ENCODE peak calls at places on chromosomes 12 and 14, in six cellular contexts. One of them, this sample, is unnamed.

GRCh38 chr12:112419269-112420133 is 754 bp downstream of the PTPN11 start:
- DNase-seq in H9: peak
- DNase-seq in IMR-90: peak
- DNase-seq in mesenchymal stem cell: peak
- DNase-seq in trophoblast cell: peak
- DNase-seq in H1: no peak
- DNase-seq in this sample: peak

GRCh38 chr12:54977155-54977554 is 7.4 kb downstream of the TESPA1 start:
- DNase-seq in IMR-90: peak
- DNase-seq in H9: no peak
- DNase-seq in H1: no peak
- DNase-seq in trophoblast cell: peak
- DNase-seq in mesenchymal stem cell: peak
- DNase-seq in this sample: no peak

GRCh38 chr14:92481811-92482559 is 31.6 kb upstream of the RIN3 start:
- DNase-seq in H9: peak
- DNase-seq in H1: no peak
- DNase-seq in mesenchymal stem cell: no peak
- DNase-seq in trophoblast cell: no peak
- DNase-seq in IMR-90: no peak
- DNase-seq in this sample: no peak

GRCh38 chr12:6450091-6450868 is 1.6 kb upstream of the TAPBPL start:
- DNase-seq in H9: no peak
- DNase-seq in mesenchymal stem cell: no peak
- DNase-seq in trophoblast cell: no peak
- DNase-seq in H1: no peak
- DNase-seq in IMR-90: no peak
- DNase-seq in this sample: no peak

GRCh38 chr12:14710632-14711324 is 14.4 kb upstream of the GUCY2C start:
- DNase-seq in IMR-90: no peak
- DNase-seq in H9: no peak
- DNase-seq in H1: no peak
- DNase-seq in trophoblast cell: no peak
- DNase-seq in mesenchymal stem cell: peak
- DNase-seq in this sample: no peak

GRCh38 chr14:89325299-89325883 is 91.6 kb downstream of the FOXN3 start:
- DNase-seq in mesenchymal stem cell: no peak
- DNase-seq in trophoblast cell: no peak
- DNase-seq in H1: no peak
- DNase-seq in H9: no peak
- DNase-seq in IMR-90: no peak
- DNase-seq in this sample: no peak

GRCh38 chr14:93964820-93965286 is 11.5 kb downstream of the ASB2 start:
- DNase-seq in trophoblast cell: no peak
- DNase-seq in H9: no peak
- DNase-seq in IMR-90: no peak
- DNase-seq in H1: no peak
- DNase-seq in mesenchymal stem cell: no peak
- DNase-seq in this sample: no peak

GRCh38 chr14:105528197-105528858 is 1.9 kb downstream of the TMEM121 start:
- DNase-seq in mesenchymal stem cell: peak
- DNase-seq in H1: no peak
- DNase-seq in trophoblast cell: peak
- DNase-seq in IMR-90: peak
- DNase-seq in H9: peak
- DNase-seq in this sample: peak

GRCh38 chr14:38723954-38724353 is 379.1 kb downstream of the SEC23A start:
- DNase-seq in mesenchymal stem cell: no peak
- DNase-seq in trophoblast cell: no peak
- DNase-seq in H9: no peak
- DNase-seq in H1: no peak
- DNase-seq in IMR-90: no peak
- DNase-seq in this sample: no peak

GRCh38 chr14:33589334-33589733 is 361.5 kb downstream of the EGLN3 start:
- DNase-seq in H1: no peak
- DNase-seq in H9: no peak
- DNase-seq in trophoblast cell: peak
- DNase-seq in mesenchymal stem cell: peak
- DNase-seq in IMR-90: peak
- DNase-seq in this sample: no peak

GRCh38 chr14:92542766-92543554 is 29.4 kb downstream of the RIN3 start:
- DNase-seq in IMR-90: no peak
- DNase-seq in trophoblast cell: no peak
- DNase-seq in mesenchymal stem cell: no peak
- DNase-seq in H9: no peak
- DNase-seq in H1: no peak
- DNase-seq in this sample: no peak

GRCh38 chr12:31007636-31008175 is 66.0 kb upstream of the DDX11 start:
- DNase-seq in mesenchymal stem cell: no peak
- DNase-seq in H1: no peak
- DNase-seq in H9: no peak
- DNase-seq in IMR-90: no peak
- DNase-seq in trophoblast cell: no peak
- DNase-seq in this sample: no peak

GRCh38 chr12:62785941-62786559 is 148.9 kb downstream of the PPM1H start:
- DNase-seq in mesenchymal stem cell: peak
- DNase-seq in trophoblast cell: peak
- DNase-seq in H9: no peak
- DNase-seq in H1: no peak
- DNase-seq in IMR-90: peak
- DNase-seq in this sample: no peak
- H2AFZ ChIP-seq in mesenchymal stem cell: peak
- H2AFZ ChIP-seq in trophoblast cell: peak
- H2AFZ ChIP-seq in H9: no peak
- H2AFZ ChIP-seq in H1: no peak
- H2AFZ ChIP-seq in IMR-90: peak
- H2AFZ ChIP-seq in this sample: peak

DNA sequence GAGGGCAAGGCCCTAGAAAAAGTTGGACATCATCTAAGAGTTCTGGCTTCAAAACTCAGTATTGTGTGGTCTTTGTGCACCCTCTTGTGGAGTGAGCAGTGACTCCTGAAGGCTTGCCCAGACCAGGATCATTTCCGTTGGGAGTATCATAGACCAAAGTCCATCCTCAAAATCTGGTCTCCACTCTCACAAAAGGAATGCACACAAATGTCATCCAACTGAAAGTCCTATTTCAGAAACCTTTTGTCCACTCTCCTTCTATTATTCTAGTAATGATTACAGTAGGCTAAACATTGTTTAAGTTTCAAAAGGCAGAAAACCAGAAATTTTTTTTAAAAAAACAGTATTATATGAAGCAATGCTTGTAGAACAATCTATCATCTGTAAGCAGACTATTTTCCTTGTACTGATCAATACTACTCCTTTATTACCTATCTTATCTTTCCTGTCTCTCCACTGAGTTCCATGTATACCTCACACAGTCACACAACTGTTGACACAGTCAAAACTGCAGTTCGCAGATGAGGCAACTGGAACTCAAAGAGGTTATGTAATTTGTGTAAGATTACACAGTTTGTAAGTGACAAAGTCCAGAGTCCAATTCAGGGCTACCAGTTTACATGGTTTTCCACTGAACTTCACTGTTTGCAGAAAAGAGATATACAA is 41.4 kb downstream of the COX16 start:
- DNase-seq in H1: peak
- DNase-seq in mesenchymal stem cell: peak
- DNase-seq in H9: peak
- DNase-seq in trophoblast cell: peak
- DNase-seq in IMR-90: peak
- DNase-seq in this sample: peak
- H3K27ac ChIP-seq in H1: no peak
- H3K27ac ChIP-seq in mesenchymal stem cell: no peak
- H3K27ac ChIP-seq in H9: no peak
- H3K27ac ChIP-seq in trophoblast cell: no peak
- H3K27ac ChIP-seq in IMR-90: no peak
- H3K27ac ChIP-seq in this sample: no peak

GRCh38 chr12:67807808-67808207 is 159.3 kb downstream of the DYRK2 start:
- DNase-seq in trophoblast cell: no peak
- DNase-seq in H9: no peak
- DNase-seq in mesenchymal stem cell: peak
- DNase-seq in IMR-90: peak
- DNase-seq in H1: no peak
- DNase-seq in this sample: no peak
- H3K4ac ChIP-seq in trophoblast cell: no peak
- H3K4ac ChIP-seq in H9: no peak
- H3K4ac ChIP-seq in mesenchymal stem cell: no peak
- H3K4ac ChIP-seq in IMR-90: no peak
- H3K4ac ChIP-seq in H1: no peak
- H3K4ac ChIP-seq in this sample: no peak

GRCh38 chr12:121576851-121577391 is 3.9 kb downstream of the KDM2B start:
- DNase-seq in H1: peak
- DNase-seq in trophoblast cell: peak
- DNase-seq in H9: peak
- DNase-seq in mesenchymal stem cell: peak
- DNase-seq in IMR-90: peak
- DNase-seq in this sample: peak
- H2AFZ ChIP-seq in H1: no peak
- H2AFZ ChIP-seq in trophoblast cell: peak
- H2AFZ ChIP-seq in H9: no peak
- H2AFZ ChIP-seq in mesenchymal stem cell: no peak
- H2AFZ ChIP-seq in IMR-90: peak
- H2AFZ ChIP-seq in this sample: peak

DNA sequence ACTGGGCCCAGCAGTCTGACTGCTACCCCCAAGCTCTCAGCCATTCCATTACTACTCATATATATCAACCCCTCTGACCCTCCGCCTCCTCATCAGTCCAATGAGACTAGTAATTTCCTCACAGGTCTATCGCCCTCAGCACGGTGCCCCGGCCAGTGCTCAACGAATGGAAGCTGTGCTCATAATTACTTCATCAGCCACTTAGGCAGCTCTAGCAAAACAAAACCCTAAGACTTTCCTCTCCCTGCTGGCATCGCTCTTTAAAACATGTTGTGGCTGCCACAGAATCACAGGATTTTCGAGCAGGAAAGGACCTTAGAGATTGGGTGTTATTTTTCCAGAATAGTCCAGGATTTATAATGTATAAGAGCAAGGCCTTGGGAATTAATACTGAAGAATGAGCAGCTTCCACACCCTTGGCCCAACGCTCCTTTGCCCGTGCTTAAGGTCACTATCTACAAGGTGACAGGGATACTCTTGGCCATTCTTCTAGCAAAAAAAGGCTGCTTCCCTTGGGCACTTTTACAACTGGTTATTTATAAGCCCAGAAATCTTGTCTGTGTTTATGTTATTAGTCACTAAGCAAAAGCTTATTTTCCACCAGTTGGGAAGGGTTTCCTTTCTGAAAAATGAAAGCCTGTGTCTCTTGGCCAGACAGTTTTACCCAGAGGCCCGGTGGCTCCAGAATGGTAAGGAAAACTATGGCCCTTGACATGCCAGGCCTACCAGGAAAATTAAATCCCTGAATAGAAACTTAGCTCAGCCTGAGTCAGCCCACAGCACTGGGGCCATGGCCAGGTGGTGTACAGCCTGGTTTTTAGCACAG is 48.0 kb downstream of the NUAK1 start:
- DNase-seq in mesenchymal stem cell: peak
- DNase-seq in H9: no peak
- DNase-seq in trophoblast cell: no peak
- DNase-seq in IMR-90: peak
- DNase-seq in H1: no peak
- DNase-seq in this sample: no peak
- H3K27ac ChIP-seq in mesenchymal stem cell: peak
- H3K27ac ChIP-seq in H9: no peak
- H3K27ac ChIP-seq in trophoblast cell: peak
- H3K27ac ChIP-seq in IMR-90: peak
- H3K27ac ChIP-seq in H1: no peak
- H3K27ac ChIP-seq in this sample: no peak

DNA sequence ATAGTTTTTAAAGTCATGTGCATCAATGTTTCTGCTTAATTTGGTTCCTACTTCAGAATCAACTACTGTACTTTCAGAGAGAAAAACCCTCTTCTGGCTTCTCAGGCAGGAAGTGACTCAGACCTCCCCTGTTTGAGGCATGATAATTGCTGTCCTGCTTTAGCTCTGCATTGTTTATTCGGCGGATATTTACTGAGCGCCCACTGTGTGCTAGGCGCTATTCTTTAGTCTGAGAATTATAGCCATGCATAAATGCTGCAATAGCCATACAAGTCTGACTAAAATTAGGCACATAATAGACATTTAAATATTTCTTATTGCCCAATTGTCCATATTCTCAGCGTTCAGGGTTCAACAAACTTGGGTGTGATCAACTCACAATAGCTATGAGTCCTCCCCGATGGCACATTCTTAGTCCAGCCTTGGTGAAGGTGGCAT is 6.1 kb upstream of the AMIGO2 start:
- DNase-seq in mesenchymal stem cell: peak
- DNase-seq in trophoblast cell: peak
- DNase-seq in H1: no peak
- DNase-seq in H9: peak
- DNase-seq in IMR-90: peak
- DNase-seq in this sample: no peak
- H3K4ac ChIP-seq in mesenchymal stem cell: no peak
- H3K4ac ChIP-seq in trophoblast cell: peak
- H3K4ac ChIP-seq in H1: no peak
- H3K4ac ChIP-seq in H9: no peak
- H3K4ac ChIP-seq in IMR-90: peak
- H3K4ac ChIP-seq in this sample: no peak

GRCh38 chr12:38424436-38424835 is 107.9 kb downstream of the ALG10B start:
- DNase-seq in IMR-90: no peak
- DNase-seq in mesenchymal stem cell: no peak
- DNase-seq in trophoblast cell: no peak
- DNase-seq in H9: no peak
- DNase-seq in H1: no peak
- DNase-seq in this sample: no peak
- H2AFZ ChIP-seq in IMR-90: no peak
- H2AFZ ChIP-seq in mesenchymal stem cell: no peak
- H2AFZ ChIP-seq in trophoblast cell: no peak
- H2AFZ ChIP-seq in H9: no peak
- H2AFZ ChIP-seq in H1: no peak
- H2AFZ ChIP-seq in this sample: no peak

GRCh38 chr12:663293-663871 is at the start of gene NINJ2:
- DNase-seq in H9: no peak
- DNase-seq in mesenchymal stem cell: no peak
- DNase-seq in H1: no peak
- DNase-seq in trophoblast cell: no peak
- DNase-seq in IMR-90: no peak
- DNase-seq in this sample: no peak
- H3K27ac ChIP-seq in H9: no peak
- H3K27ac ChIP-seq in mesenchymal stem cell: no peak
- H3K27ac ChIP-seq in H1: no peak
- H3K27ac ChIP-seq in trophoblast cell: no peak
- H3K27ac ChIP-seq in IMR-90: no peak
- H3K27ac ChIP-seq in this sample: no peak

GRCh38 chr14:32017587-32017986 is 59.5 kb upstream of the ARHGAP5 start:
- DNase-seq in trophoblast cell: no peak
- DNase-seq in IMR-90: no peak
- DNase-seq in H9: no peak
- DNase-seq in H1: no peak
- DNase-seq in mesenchymal stem cell: no peak
- DNase-seq in this sample: no peak

GRCh38 chr14:32020882-32021281 is 56.2 kb upstream of the ARHGAP5 start:
- DNase-seq in trophoblast cell: no peak
- DNase-seq in H9: no peak
- DNase-seq in H1: no peak
- DNase-seq in mesenchymal stem cell: no peak
- DNase-seq in IMR-90: no peak
- DNase-seq in this sample: no peak

GRCh38 chr14:32019271-32019670 is 57.8 kb upstream of the ARHGAP5 start:
- DNase-seq in H9: no peak
- DNase-seq in mesenchymal stem cell: no peak
- DNase-seq in trophoblast cell: no peak
- DNase-seq in IMR-90: no peak
- DNase-seq in H1: no peak
- DNase-seq in this sample: no peak

GRCh38 chr14:32021341-32021740 is 55.8 kb upstream of the ARHGAP5 start:
- DNase-seq in IMR-90: no peak
- DNase-seq in H1: no peak
- DNase-seq in H9: no peak
- DNase-seq in mesenchymal stem cell: no peak
- DNase-seq in trophoblast cell: no peak
- DNase-seq in this sample: no peak

GRCh38 chr14:32018391-32019092 is 58.6 kb upstream of the ARHGAP5 start:
- DNase-seq in IMR-90: no peak
- DNase-seq in trophoblast cell: peak
- DNase-seq in mesenchymal stem cell: no peak
- DNase-seq in H1: no peak
- DNase-seq in H9: no peak
- DNase-seq in this sample: peak
- H3K4ac ChIP-seq in IMR-90: no peak
- H3K4ac ChIP-seq in trophoblast cell: no peak
- H3K4ac ChIP-seq in mesenchymal stem cell: no peak
- H3K4ac ChIP-seq in H1: no peak
- H3K4ac ChIP-seq in H9: no peak
- H3K4ac ChIP-seq in this sample: no peak

This sample was measured in neuronal stem cell.